ENCODE peak calls at places on chromosomes 3 and 15, in ten cellular contexts. B, S, N, G, J, L, Q, I, F and E are unnamed samples.

GRCh38 chr3:185759523-185759922 is 65.3 kb downstream of the IGF2BP2 start:
- DNase-seq in G (no peak), S (no peak), L (no peak), N (no peak), F (no peak), B (no peak), J (no peak), Q (no peak), I (no peak), E (no peak)

GRCh38 chr3:11603628-11604027 is 40.1 kb downstream of the VGLL4 start:
- DNase-seq in S (no peak), F (no peak), B (no peak), G (no peak), J (peak; percentile 92), L (no peak), Q (peak; percentile 50), N (peak; percentile 43), I (peak; percentile 88), E (no peak)

GRCh38 chr3:134381836-134382442 is 7.7 kb upstream of the AMOTL2 start:
- DNase-seq in B (peak; percentile 97), F (no peak), Q (no peak), S (no peak), L (peak; percentile 87), J (no peak), G (peak; percentile 84), I (no peak), N (no peak), E (no peak)

GRCh38 chr15:40857601-40858351 is 13.9 kb downstream of the SPINT1 start:
- DNase-seq in J (peak; percentile 33), I (peak; percentile 43), F (peak; percentile 67), G (peak; percentile 88), B (peak; percentile 79), S (peak; percentile 90), L (peak; percentile 94), Q (peak; percentile 79), N (peak; percentile 71), E (peak; percentile 86)

GRCh38 chr3:73727117-73727802 is 102.5 kb upstream of the PDZRN3 start:
- DNase-seq in N (no peak), I (peak; percentile 43), J (peak; percentile 80), B (peak; percentile 11), G (peak; percentile 62), F (no peak), L (no peak), Q (no peak), S (no peak), E (no peak)

GRCh38 chr3:88075061-88075460 is 16.0 kb downstream of the ZNF654 start:
- DNase-seq in G (no peak), I (no peak), B (no peak), L (no peak), S (no peak), N (no peak), J (no peak), Q (no peak), F (no peak), E (no peak)

GRCh38 chr3:134801204-134801958 is 6.3 kb downstream of the EPHB1 start:
- DNase-seq in I (no peak), S (no peak), J (no peak), N (no peak), B (no peak), F (no peak), G (no peak), Q (no peak), L (no peak), E (no peak)

GRCh38 chr15:42694398-42694797 is 42.5 kb downstream of the CDAN1 start:
- DNase-seq in J (no peak), N (no peak), B (no peak), S (no peak), I (no peak), G (no peak), F (no peak), Q (no peak), L (no peak), E (no peak)

GRCh38 chr3:119635719-119636118 is 24.7 kb downstream of the POPDC2 start:
- DNase-seq in B (no peak), J (no peak), N (peak; percentile 47), I (no peak), S (no peak), L (no peak), F (no peak), G (no peak), Q (no peak), E (no peak)
- TF ChIP-seq CTCF in B (no peak), J (no peak), N (no peak), I (no peak), S (no peak), L (no peak), F (no peak), G (no peak), Q (no peak), E (no peak)

DNA sequence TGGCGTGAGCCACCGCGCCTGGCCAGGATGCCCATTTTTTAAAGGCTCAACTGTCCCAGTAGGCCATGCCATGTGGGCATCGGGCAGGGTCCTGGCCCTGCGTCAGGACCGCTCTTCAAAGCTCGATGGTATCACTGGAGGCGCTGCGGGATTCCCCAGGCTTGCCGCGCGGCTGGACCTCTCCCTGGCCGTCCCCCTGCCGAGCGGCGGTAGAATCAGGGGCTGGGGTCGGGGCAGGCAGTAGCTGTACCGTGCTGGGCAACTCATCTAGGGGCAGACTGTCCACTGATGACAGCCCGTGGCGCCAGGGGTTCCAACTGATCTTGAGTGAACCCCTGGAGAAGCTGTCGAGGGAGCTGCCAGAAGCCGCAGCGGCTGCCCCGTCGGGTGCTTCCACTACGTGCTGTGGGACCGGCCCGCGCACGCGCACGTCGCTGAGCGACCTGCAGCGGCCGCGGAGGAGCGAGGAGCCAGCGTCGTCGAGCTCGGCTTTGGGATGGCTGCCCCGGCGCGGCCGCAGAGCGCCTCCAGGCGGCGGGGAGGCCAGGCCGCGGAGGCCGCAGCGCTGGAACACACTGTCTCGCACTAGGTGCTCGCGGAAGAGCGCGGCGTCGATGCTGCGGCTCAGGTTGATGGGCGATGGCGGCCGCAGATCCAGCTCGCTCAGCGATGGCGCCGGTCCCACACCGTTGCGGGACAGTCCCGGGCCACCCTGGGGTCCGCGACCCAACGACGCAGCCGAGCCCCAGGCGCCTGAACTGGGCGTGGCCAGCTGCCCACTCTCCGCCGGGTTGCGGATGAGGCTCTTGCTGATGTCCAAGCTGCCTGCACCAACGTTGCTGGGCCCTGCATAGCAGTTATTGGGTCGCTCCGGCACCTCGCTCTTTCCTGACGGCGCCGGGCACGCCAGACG is 5.8 kb downstream of the PRRT3 start:
- DNase-seq in G (peak; percentile 96), F (peak; percentile 80), B (peak; percentile 79), S (no peak), J (peak; percentile 89), I (peak; percentile 84), Q (peak; percentile 89), L (peak; percentile 93), N (peak; percentile 90), E (peak; percentile 83)
- TF ChIP-seq CTCF in G (peak; percentile 82), F (peak; percentile 34), B (peak; percentile 64), S (no peak), J (peak; percentile 62), I (peak; percentile 77), Q (peak; percentile 56), L (peak; percentile 64), N (peak; percentile 79), E (peak; percentile 46)

GRCh38 chr15:94671845-94672524 is 440.6 kb downstream of the MCTP2 start:
- DNase-seq in Q (peak; percentile 37), N (peak; percentile 30), G (no peak), S (no peak), F (no peak), B (no peak), I (no peak), L (no peak), J (peak; percentile 57), E (no peak)
- TF ChIP-seq CTCF in Q (no peak), N (no peak), G (no peak), S (no peak), F (no peak), B (no peak), I (no peak), L (no peak), J (no peak), E (no peak)

GRCh38 chr3:169390310-169390731 is 273.2 kb downstream of the MECOM start:
- DNase-seq in B (peak; percentile 49), N (no peak), F (no peak), G (no peak), I (no peak), S (no peak), L (no peak), Q (no peak), J (peak; percentile 22), E (no peak)
- TF ChIP-seq CTCF in B (peak; percentile 18), N (no peak), F (no peak), G (no peak), I (no peak), S (no peak), L (no peak), Q (no peak), J (peak; percentile 8), E (no peak)

DNA sequence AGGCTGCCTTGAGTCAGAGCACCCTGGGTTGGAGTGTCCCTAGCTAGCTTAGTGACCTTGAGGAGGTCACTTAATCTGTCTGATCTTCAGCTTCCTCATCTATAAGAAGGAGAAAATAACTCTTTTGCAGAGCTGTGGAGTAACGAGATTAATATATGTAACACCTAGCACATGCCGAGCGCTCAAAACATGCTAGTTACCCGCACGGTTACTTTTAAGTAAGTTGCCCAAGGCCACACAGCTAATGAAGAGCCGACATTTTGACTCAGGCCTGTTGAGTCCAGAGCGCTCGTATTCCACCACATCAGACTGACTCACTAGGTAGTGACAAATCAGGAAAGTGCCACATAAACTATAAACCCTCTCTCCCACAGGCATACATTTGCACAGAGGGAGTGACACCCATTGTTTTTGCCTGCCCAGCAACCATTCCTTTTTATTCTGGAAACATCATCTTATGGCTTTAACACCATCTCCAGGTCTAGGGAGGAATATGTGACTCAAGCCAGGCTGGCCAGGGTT is 42.4 kb downstream of the BHLHE40 start:
- DNase-seq in G (no peak), F (no peak), L (no peak), N (no peak), S (no peak), B (peak; percentile 92), J (peak; percentile 81), I (no peak), Q (no peak), E (peak; percentile 56)
- TF ChIP-seq CTCF in G (no peak), F (no peak), L (no peak), N (no peak), S (no peak), B (peak; percentile 2), J (no peak), I (no peak), Q (no peak), E (no peak)

DNA sequence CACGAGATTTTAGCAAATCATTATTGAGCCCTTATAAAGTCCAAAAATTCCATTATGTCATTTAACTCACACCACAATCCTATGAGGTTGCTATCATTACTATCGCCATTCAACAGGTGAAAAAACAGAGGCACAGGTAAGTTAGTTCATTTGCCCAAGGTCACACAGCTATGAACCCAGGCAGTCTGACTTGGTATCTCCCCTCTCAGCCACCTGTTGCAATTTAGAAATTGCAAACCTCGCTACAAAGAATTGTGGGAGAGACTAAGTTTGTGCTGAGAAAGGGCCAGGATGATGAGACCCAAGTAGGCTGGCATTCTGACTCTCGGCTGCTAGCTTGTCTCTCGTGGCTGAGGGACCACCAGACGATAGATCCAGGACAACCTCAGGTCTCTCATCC is 57.7 kb downstream of the LMCD1 start:
- DNase-seq in G (no peak), L (no peak), F (no peak), S (no peak), N (no peak), I (no peak), B (no peak), J (no peak), Q (no peak), E (no peak)
- TF ChIP-seq CTCF in G (no peak), L (no peak), F (no peak), S (no peak), N (no peak), I (no peak), B (no peak), J (no peak), Q (no peak), E (no peak)

GRCh38 chr3:128317698-128318231 is 148.9 kb downstream of the DNAJB8 start:
- DNase-seq in G (no peak), S (no peak), L (no peak), B (no peak), N (no peak), J (no peak), I (no peak), Q (no peak), F (no peak), E (no peak)
- TF ChIP-seq CTCF in G (no peak), S (no peak), L (no peak), B (no peak), N (no peak), J (no peak), I (no peak), Q (no peak), F (no peak), E (no peak)